ENCODE peak calls at places on chromosomes 5 and 9, in ten cellular contexts. D is foreskin fibroblast, R is Caco-2, I is A673, B is endothelial cell of umbilical vein, K is right lobe of liver, X is astrocyte of the spinal cord, S is Peyer's patch, P is astrocyte of the cerebellum, Y is dorsolateral prefrontal cortex. A is an unnamed sample.

GRCh38 chr5:54930736-54931135 is 54.7 kb downstream of the ESM1 start:
- DNase-seq in D (no peak), R (no peak), I (no peak), B (no peak), K (no peak), X (no peak), S (no peak), P (no peak), Y (no peak), A (no peak)

GRCh38 chr9:18717751-18718150 is 243.8 kb downstream of the ADAMTSL1 start:
- DNase-seq in D (no peak), R (no peak), I (no peak), B (no peak), K (no peak), X (no peak), S (no peak), P (no peak), Y (no peak), A (no peak)

GRCh38 chr5:74497706-74498105 is 142.8 kb downstream of the ENC1 start:
- DNase-seq in D (no peak), R (no peak), I (no peak), B (peak), K (no peak), X (no peak), S (no peak), P (no peak), Y (no peak), A (no peak)

GRCh38 chr5:174082286-174082685 is 36.8 kb downstream of the NSG2 start:
- DNase-seq in D (no peak), R (no peak), I (no peak), B (no peak), K (no peak), X (no peak), S (no peak), P (no peak), Y (no peak), A (no peak)

GRCh38 chr5:65926893-65927292 is 518 bp downstream of the ERBIN start:
- DNase-seq in D (no peak), R (peak), I (peak), B (no peak), K (no peak), X (peak), S (no peak), P (no peak), Y (no peak), A (no peak)

GRCh38 chr9:132791699-132792240 is 86.3 kb downstream of the AK8 start:
- DNase-seq in D (no peak), R (no peak), I (no peak), B (no peak), K (no peak), X (no peak), S (no peak), P (no peak), Y (no peak), A (no peak)

GRCh38 chr9:136956604-136957003 is 4.5 kb downstream of the LCN12 start:
- DNase-seq in D (no peak), R (no peak), I (no peak), B (no peak), K (no peak), X (no peak), S (no peak), P (no peak), Y (no peak), A (no peak)

GRCh38 chr5:1513326-1514026 is 10.3 kb downstream of the LPCAT1 start:
- DNase-seq in D (no peak), R (no peak), I (no peak), B (no peak), K (peak), X (no peak), S (peak), P (no peak), Y (no peak), A (no peak)

GRCh38 chr9:130532426-130532825 is 47.0 kb upstream of the FUBP3 start:
- DNase-seq in D (no peak), R (no peak), I (no peak), B (no peak), K (no peak), X (no peak), S (no peak), P (no peak), Y (no peak), A (no peak)

GRCh38 chr5:960551-960950 is 48.1 kb upstream of the NKD2 start:
- DNase-seq in D (no peak), R (no peak), I (no peak), B (no peak), K (no peak), X (no peak), S (peak), P (no peak), Y (no peak), A (no peak)

GRCh38 chr9:78860806-78861475 is 564.0 kb downstream of the PSAT1 start:
- DNase-seq in D (peak), R (no peak), I (no peak), B (peak), K (no peak), X (peak), S (no peak), P (peak), Y (no peak), A (no peak)

GRCh38 chr5:111224561-111224989 is 391 bp downstream of the CAMK4 start:
- DNase-seq in D (no peak), R (no peak), I (no peak), B (peak), K (peak), X (no peak), S (no peak), P (no peak), Y (no peak), A (no peak)

GRCh38 chr5:685262-686171 is 7.6 kb downstream of the TPPP start:
- DNase-seq in D (no peak), R (no peak), I (no peak), B (no peak), K (no peak), X (no peak), S (peak), P (no peak), Y (no peak), A (no peak)

GRCh38 chr5:95966005-95966404 is 4.4 kb upstream of the ELL2 start:
- DNase-seq in D (no peak), R (no peak), I (no peak), B (no peak), K (no peak), X (no peak), S (no peak), P (no peak), Y (no peak), A (no peak)

GRCh38 chr5:145245354-145245753 is 589.8 kb downstream of the PRELID2 start:
- DNase-seq in D (no peak), R (no peak), I (peak), B (peak), K (no peak), X (no peak), S (no peak), P (peak), Y (no peak), A (no peak)

GRCh38 chr5:9437741-9438240 is 108.1 kb downstream of the SEMA5A start:
- DNase-seq in D (peak), R (no peak), I (no peak), B (no peak), K (no peak), X (peak), S (no peak), P (no peak), Y (no peak), A (peak)

GRCh38 chr9:88387733-88388202 is 476 bp upstream of the SPIN1 start:
- DNase-seq in D (peak), R (no peak), I (peak), B (peak), K (peak), X (peak), S (peak), P (no peak), Y (peak), A (no peak)

GRCh38 chr9:88388203-88388885 is at the start of gene SPIN1:
- DNase-seq in D (peak), R (peak), I (peak), B (peak), K (peak), X (peak), S (peak), P (no peak), Y (peak), A (no peak)

GRCh38 chr9:88388886-88389617 is 808 bp downstream of the SPIN1 start:
- DNase-seq in D (peak), R (peak), I (peak), B (peak), K (peak), X (peak), S (peak), P (no peak), Y (peak), A (no peak)

GRCh38 chr9:88392549-88392948 is 4.3 kb downstream of the SPIN1 start:
- DNase-seq in D (no peak), R (no peak), I (no peak), B (no peak), K (no peak), X (no peak), S (no peak), P (no peak), Y (no peak), A (no peak)

DNA sequence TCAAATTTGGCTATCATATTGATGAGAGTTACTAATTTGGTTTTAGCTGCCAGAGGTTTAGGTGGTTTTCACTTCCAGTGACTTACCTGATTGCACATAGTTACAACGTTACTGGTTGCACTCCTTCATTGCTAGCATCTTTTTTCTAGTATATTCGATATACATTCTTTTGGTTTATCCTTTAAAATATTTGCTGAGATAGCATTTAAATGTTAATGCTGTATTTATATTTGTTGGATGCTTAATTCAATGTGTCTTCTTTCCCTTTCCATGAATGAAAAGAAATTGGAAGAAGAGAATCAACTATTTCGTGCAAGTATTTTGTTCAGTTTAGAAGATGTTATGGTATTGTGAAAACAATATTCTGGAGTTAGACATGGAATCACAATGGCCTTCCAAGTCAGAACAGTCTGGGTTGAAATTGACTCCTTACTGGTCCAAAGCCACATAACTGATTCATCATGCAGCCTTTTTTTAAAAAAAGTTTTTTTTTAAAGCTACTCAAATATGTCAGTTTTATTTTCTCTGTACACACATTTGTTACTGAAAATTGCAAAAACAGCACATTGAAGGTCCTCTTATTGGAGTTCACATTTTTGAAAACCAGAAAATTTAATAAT is 2.2 kb downstream of the SPIN1 start:
- DNase-seq in D (no peak), R (no peak), I (no peak), B (no peak), K (no peak), X (no peak), S (no peak), P (no peak), Y (no peak), A (no peak)
- H3K4me3 ChIP-seq in D (peak), R (no peak), I (peak), B (no peak), K (no peak), X (no peak), S (no peak), P (peak), Y (peak), A (no peak)

DNA sequence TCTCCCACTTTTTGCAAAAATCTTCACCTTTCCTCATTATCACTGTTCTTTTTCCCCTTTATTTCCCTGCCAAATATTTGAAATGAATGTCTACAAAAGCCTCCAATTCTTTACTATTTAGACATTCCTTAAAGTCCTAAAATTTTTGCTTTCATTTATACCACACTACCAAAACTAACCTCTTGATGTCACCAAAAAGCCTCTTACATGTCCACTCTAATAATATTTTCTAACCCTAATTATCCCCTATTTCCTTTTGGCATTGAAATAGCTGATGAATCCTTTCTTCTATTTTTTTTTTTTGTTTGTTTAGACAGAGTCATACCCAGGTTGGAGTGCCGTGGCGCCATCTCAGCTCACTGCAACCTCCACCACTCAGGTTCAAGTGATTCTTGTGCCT is 32.3 kb upstream of the NRG2 start:
- DNase-seq in D (no peak), R (no peak), I (peak), B (no peak), K (no peak), X (no peak), S (no peak), P (no peak), Y (no peak), A (no peak)
- TF ChIP-seq CTCF in D (no peak), R (no peak), I (peak), B (no peak), K (peak), X (no peak), S (no peak), P (no peak), Y (no peak), A (no peak)

GRCh38 chr9:3520564-3520963 is 5.2 kb downstream of the RFX3 start:
- DNase-seq in D (no peak), R (no peak), I (no peak), B (no peak), K (no peak), X (no peak), S (no peak), P (no peak), Y (no peak), A (no peak)
- H3K4me3 ChIP-seq in D (no peak), R (no peak), I (no peak), B (no peak), K (no peak), X (no peak), S (no peak), P (no peak), Y (no peak), A (no peak)

DNA sequence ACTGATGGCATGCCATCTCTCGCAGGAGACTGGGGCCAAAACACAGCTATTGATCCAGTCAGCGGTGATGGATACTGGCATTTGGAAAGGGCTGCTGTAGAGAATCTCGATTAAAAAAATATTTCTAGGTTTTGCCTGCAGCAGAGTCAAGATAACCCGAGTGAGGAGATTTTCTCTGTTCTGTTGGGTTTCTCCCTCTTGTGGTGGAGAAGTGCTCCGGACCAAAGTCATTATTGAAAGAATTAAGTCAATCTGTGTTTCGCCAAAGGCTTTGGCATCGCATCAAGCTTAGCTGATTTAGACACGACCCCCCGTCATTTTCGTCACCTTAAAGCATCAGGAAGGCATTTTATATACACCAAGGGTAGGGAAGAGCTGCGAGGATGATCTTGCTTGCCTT is 97.2 kb upstream of the IRX2 start:
- DNase-seq in D (no peak), R (peak), I (no peak), B (no peak), K (no peak), X (no peak), S (no peak), P (no peak), Y (no peak), A (no peak)
- TF ChIP-seq CTCF in D (no peak), R (peak), I (no peak), B (no peak), K (no peak), X (no peak), S (no peak), P (peak), Y (no peak), A (no peak)

GRCh38 chr9:97633859-97634485 is 351 bp downstream of the NCBP1 start:
- DNase-seq in D (no peak), R (no peak), I (no peak), B (peak), K (no peak), X (no peak), S (no peak), P (no peak), Y (no peak), A (no peak)

GRCh38 chr9:97632992-97633858 is at the start of the genes NCBP1 and TSTD2:
- DNase-seq in D (peak), R (peak), I (peak), B (peak), K (peak), X (peak), S (peak), P (peak), Y (peak), A (peak)

GRCh38 chr9:97632406-97632991 is 669 bp downstream of the TSTD2 start:
- DNase-seq in D (peak), R (peak), I (peak), B (no peak), K (peak), X (no peak), S (peak), P (peak), Y (peak), A (peak)

GRCh38 chr9:97636903-97637302 is 3.3 kb downstream of the NCBP1 start:
- DNase-seq in D (no peak), R (no peak), I (no peak), B (no peak), K (no peak), X (no peak), S (no peak), P (no peak), Y (no peak), A (no peak)

DNA sequence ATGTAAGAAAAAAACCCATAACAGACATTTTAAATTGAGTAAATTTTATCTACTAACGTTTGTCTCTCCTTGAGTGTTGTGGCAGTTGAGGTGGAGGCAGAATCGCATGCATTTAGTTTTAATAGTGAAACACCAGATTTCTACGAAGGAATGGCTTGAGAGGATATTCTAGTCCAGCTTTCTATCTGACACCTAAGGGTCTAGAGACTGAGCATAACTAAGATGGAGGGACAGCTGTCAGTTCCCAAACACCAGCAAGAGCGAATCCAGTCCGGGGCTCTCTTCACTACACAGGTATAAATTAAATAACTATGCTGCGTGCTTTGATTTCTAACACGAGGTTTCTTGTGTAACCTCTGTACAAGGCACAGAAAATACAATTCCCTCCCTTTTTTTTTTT is 1.4 kb downstream of the NCBP1 start:
- DNase-seq in D (no peak), R (no peak), I (no peak), B (no peak), K (no peak), X (no peak), S (no peak), P (no peak), Y (no peak), A (no peak)
- H3K4me3 ChIP-seq in D (peak), R (peak), I (peak), B (peak), K (no peak), X (peak), S (no peak), P (peak), Y (peak), A (peak)

GRCh38 chr9:77532607-77533006 is 115.5 kb downstream of the GNA14 start:
- DNase-seq in D (no peak), R (no peak), I (no peak), B (no peak), K (no peak), X (no peak), S (no peak), P (no peak), Y (no peak), A (no peak)

GRCh38 chr9:77533678-77534077 is 114.4 kb downstream of the GNA14 start:
- DNase-seq in D (no peak), R (no peak), I (no peak), B (no peak), K (no peak), X (no peak), S (no peak), P (no peak), Y (no peak), A (no peak)

DNA sequence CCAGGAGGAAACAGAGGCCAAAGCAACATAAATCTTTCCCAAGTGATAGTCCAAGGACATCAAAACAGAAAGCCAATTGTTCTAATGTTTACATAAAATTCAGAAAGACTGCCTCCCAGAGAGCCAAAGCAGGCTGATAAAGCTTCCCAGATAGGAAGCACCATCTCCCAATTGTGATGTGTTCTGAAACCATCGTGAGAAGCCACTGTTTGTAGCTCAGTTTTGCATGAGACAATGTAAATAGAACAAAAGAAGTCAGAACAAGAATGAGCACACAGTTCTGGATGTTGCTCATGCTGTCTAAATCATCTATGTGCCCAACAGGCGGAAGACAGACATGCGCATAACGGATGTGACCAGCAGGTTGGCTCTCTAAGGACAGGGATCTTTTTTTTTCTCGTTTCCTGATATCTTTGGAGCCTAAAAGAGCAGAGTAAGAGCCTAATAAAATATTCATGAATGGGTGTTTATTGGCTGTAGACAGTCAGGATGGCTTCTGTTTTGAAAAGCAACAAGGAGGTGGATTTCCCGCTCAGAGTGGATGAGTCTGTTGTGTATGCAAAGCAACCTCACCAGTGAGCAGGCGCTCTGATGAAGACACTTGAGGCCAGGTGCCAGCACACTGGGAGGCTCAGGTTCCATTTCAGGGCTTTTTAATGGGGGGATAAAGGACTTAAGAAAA is 113.6 kb downstream of the GNA14 start:
- DNase-seq in D (no peak), R (no peak), I (peak), B (peak), K (no peak), X (no peak), S (no peak), P (no peak), Y (peak), A (no peak)
- TF ChIP-seq CTCF in D (no peak), R (no peak), I (no peak), B (no peak), K (no peak), X (no peak), S (no peak), P (no peak), Y (no peak), A (no peak)

DNA sequence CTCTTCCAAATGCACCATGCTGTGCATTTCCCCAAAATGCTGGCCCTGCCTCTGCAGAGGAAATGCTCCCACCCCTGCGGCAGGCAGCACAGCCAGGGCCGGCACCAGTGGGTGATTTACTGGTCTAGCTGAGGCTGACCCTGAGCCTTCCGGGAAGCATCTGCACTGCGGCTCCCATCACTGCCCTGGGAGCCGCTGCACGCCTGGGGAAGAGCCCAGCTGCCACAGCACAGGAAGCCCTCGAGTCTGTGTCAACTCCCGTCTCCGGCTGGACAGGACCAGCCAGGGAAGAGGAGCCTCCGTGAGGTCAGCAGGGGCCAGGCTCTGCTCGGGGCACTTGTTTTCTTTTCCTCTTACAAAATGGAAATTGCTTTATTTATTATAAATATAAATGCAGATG is 25.1 kb upstream of the EEIG1 start:
- DNase-seq in D (no peak), R (no peak), I (no peak), B (peak), K (peak), X (no peak), S (no peak), P (no peak), Y (no peak), A (no peak)
- H3K4me3 ChIP-seq in D (no peak), R (no peak), I (no peak), B (peak), K (no peak), X (no peak), S (no peak), P (no peak), Y (no peak), A (no peak)

DNA sequence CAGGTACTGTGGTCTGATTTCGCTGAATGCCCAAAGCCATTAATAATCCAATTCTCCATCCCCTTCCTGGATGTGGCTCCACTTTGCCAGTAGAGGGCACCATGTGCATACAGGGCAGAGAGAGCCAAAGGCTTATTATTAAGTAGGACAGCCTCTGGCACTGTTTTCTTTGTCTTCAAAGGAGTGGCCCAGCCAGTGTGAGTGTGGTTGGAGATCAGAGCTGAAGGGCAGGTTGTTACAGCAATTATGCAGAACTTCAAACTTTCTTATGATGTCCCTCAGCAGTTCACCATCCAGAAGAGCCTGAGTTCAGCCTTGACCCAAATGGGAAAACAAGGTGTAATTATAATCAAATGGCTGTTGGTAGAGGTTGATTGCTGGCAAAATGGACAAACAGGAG is 38.6 kb upstream of the CEMIP2 start:
- DNase-seq in D (peak), R (peak), I (peak), B (peak), K (peak), X (peak), S (no peak), P (peak), Y (peak), A (peak)
- TF ChIP-seq CTCF in D (peak), R (peak), I (peak), B (peak), K (peak), X (peak), S (peak), P (peak), Y (peak), A (peak)